ENCODE peak calls at places on chromosomes 6 and 20, in six cellular contexts. M is CD8-positive, alpha-beta memory T cell; C is GM23248; W is CD4-positive, alpha-beta T cell; X is SK-N-MC; Y is cardiac muscle cell. E is an unnamed sample.

GRCh38 chr6:144220031-144220790 is 64.9 kb upstream of the UTRN start:
- DNase-seq in M (no peak), C (no peak), W (no peak), X (no peak), Y (no peak), E (no peak)

GRCh38 chr20:36435799-36436541 is 105.3 kb upstream of the MYL9 start:
- DNase-seq in M (peak; percentile 84), C (peak; percentile 72), W (peak; percentile 85), X (peak; percentile 71), Y (peak; percentile 60), E (peak; percentile 58)

GRCh38 chr6:79797912-79798311 is 149.4 kb downstream of the ELOVL4 start:
- DNase-seq in M (no peak), C (no peak), W (no peak), X (no peak), Y (no peak), E (no peak)

GRCh38 chr6:111030008-111031006 is 48.5 kb downstream of the RPF2 start:
- DNase-seq in M (no peak), C (peak; percentile 15), W (no peak), X (no peak), Y (peak; percentile 42), E (no peak)

GRCh38 chr6:8082954-8083858 is 19.0 kb upstream of the BLOC1S5 start:
- DNase-seq in M (no peak), C (peak; percentile 96), W (no peak), X (no peak), Y (peak; percentile 71), E (no peak)

GRCh38 chr6:7975764-7976146 is 65.2 kb upstream of the TXNDC5 start:
- DNase-seq in M (no peak), C (peak; percentile 37), W (no peak), X (no peak), Y (peak; percentile 60), E (no peak)

GRCh38 chr6:69005194-69005593 is 370.1 kb downstream of the ADGRB3 start:
- DNase-seq in M (no peak), C (peak; percentile 1), W (no peak), X (no peak), Y (no peak), E (no peak)

GRCh38 chr6:131916847-131917246 is 34.3 kb downstream of the CCN2 start:
- DNase-seq in M (no peak), C (no peak), W (no peak), X (no peak), Y (no peak), E (no peak)

GRCh38 chr6:129235167-129236072 is 352.5 kb downstream of the LAMA2 start:
- DNase-seq in M (no peak), C (peak; percentile 8), W (no peak), X (no peak), Y (peak; percentile 75), E (no peak)

GRCh38 chr20:9441948-9442347 is 72.4 kb upstream of the LAMP5 start:
- DNase-seq in M (no peak), C (no peak), W (no peak), X (no peak), Y (no peak), E (no peak)

GRCh38 chr6:17585766-17586502 is 14.2 kb upstream of the FAM8A1 start:
- DNase-seq in M (no peak), C (no peak), W (no peak), X (no peak), Y (no peak), E (no peak)

GRCh38 chr6:122770835-122771601 is 8.5 kb upstream of the FABP7 start:
- DNase-seq in M (no peak), C (no peak), W (no peak), X (no peak), Y (no peak), E (no peak)

GRCh38 chr20:58627212-58628072 is 23.6 kb upstream of the STX16 start:
- DNase-seq in M (no peak), C (no peak), W (no peak), X (no peak), Y (no peak), E (no peak)

GRCh38 chr6:131740161-131740560 is 29.3 kb upstream of the CTAGE9 start:
- DNase-seq in M (no peak), C (peak; percentile 84), W (no peak), X (no peak), Y (no peak), E (no peak)

DNA sequence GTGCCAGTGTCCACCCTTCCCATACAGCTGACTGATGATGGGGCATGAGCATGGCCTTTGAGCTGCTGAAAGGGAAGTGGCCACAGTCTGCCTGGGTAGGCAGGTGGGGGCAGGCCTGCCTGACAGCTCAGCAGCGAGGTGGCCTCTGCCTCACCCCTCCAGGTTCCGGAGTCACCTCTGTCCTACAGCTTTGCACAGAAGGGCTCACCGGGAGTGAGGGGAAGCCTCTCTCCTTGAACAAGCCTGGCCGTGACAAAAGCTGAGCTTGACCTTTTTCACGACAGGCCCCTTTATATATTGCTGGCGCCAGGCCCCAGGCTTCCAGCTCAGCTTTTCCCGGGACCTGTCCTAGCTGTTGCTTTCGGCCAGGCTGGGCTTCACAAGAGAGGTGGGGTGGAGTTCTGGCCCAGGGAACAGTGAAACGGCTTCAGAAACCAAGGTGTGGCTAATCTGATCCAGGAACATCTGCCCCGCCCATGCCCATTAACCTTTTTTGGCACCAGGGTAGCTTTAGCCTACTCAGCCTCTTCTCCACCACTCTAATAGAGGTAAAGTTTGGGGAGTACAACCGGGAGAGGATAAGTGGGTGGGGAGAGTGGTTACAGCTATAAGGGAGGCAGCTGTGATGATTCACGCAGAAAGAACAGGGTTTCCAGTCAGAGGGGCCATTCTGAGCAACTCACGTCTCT is 42.9 kb downstream of the C6orf132 start:
- DNase-seq in M (no peak), C (peak; percentile 88), W (no peak), X (no peak), Y (peak; percentile 72), E (peak; percentile 62)
- H3K27ac ChIP-seq in M (peak overlapping the region; percentile 44), C (peak overlapping the region; percentile 94), W (no peak overlapping the region), X (no peak overlapping the region), Y (peak overlapping the region; percentile 75), E (peak overlapping the region; percentile 30)

GRCh38 chr20:46354920-46355654 is 46.8 kb upstream of the CDH22 start:
- DNase-seq in M (no peak), C (no peak), W (no peak), X (no peak), Y (no peak), E (no peak)

GRCh38 chr20:46355778-46356177 is 47.5 kb upstream of the CDH22 start:
- DNase-seq in M (no peak), C (no peak), W (no peak), X (no peak), Y (no peak), E (no peak)

GRCh38 chr20:46357030-46357514 is 48.8 kb upstream of the CDH22 start:
- DNase-seq in M (no peak), C (no peak), W (no peak), X (no peak), Y (peak; percentile 15), E (peak; percentile 41)

GRCh38 chr20:46358336-46359058 is 47.9 kb downstream of the ELMO2 start:
- DNase-seq in M (no peak), C (no peak), W (no peak), X (no peak), Y (no peak), E (no peak)

DNA sequence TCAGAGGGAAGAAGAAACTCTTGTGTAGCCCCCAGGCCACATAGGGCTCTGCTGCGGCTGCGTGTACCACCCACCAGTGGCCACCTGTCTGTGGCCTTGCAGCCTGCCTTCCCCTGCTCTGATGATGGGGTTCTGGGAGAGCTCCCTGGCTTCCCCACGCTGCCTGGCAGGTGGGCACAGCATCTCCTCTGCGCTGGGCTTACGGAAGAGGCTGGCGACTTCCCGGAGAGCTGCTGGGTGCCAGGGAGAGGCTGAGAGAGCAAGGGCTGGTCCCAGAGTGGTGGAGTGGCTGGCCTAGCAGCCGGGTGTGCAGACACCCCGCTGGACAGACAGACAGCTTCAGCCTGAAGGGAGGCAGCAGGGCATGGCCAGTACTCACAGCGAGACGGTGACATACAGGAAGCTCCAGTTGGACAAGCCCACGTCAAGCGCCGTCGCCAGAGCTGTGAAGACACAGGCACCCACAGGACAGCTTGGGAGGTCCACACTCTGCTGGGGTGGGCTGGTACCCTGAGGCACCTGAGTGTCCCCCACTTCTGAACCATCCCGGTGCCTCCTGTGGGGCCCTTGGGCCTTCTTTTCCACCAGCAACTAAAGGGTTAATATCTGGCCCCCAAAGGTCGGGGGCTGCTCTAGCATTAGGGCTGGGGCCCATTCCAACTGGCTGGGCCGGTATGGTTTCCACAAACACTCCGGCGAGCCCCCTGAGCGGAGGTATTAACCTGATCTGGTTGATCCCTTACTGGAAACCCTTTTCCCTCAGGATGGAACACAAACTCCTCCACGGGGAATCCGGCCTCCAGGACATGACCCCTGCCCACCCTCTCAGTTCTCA is 48.1 kb upstream of the CDH22 start:
- DNase-seq in M (no peak), C (no peak), W (no peak), X (no peak), Y (no peak), E (no peak)
- H3K27ac ChIP-seq in M (no peak overlapping the region), C (no peak overlapping the region), W (no peak overlapping the region), X (no peak overlapping the region), Y (no peak overlapping the region), E (peak overlapping the region; percentile 52)

GRCh38 chr20:17614812-17615644 is 45.2 kb downstream of the DSTN start:
- DNase-seq in M (no peak), C (no peak), W (no peak), X (no peak), Y (no peak), E (no peak)

GRCh38 chr20:17615645-17616479 is 46.0 kb downstream of the DSTN start:
- DNase-seq in M (no peak), C (no peak), W (no peak), X (no peak), Y (no peak), E (no peak)

GRCh38 chr20:17613328-17614175 is 43.7 kb downstream of the DSTN start:
- DNase-seq in M (no peak), C (no peak), W (no peak), X (no peak), Y (no peak), E (no peak)

GRCh38 chr20:17612975-17613327 is 43.1 kb downstream of the DSTN start:
- DNase-seq in M (no peak), C (no peak), W (no peak), X (no peak), Y (no peak), E (no peak)

GRCh38 chr20:17614176-17614811 is 44.4 kb downstream of the DSTN start:
- DNase-seq in M (no peak), C (peak; percentile 61), W (no peak), X (peak; percentile 8), Y (peak; percentile 54), E (no peak)
- H3K27ac ChIP-seq in M (no peak overlapping the region), C (no peak overlapping the region), W (no peak overlapping the region), X (no peak overlapping the region), Y (peak overlapping the region; percentile 71), E (no peak overlapping the region)

GRCh38 chr20:62906647-62907375 is 19.5 kb downstream of the DIDO1 start:
- DNase-seq in M (no peak), C (no peak), W (no peak), X (no peak), Y (no peak), E (no peak)
- H3K27ac ChIP-seq in M (no peak overlapping the region), C (no peak overlapping the region), W (no peak overlapping the region), X (no peak overlapping the region), Y (no peak overlapping the region), E (no peak overlapping the region)

E was measured in caudate nucleus.